ENCODE peak calls at places on chromosome 10, in seven cellular contexts. One of them, this sample, is unnamed.

GRCh38 chr10:70656489-70656888 is 15.8 kb upstream of the ADAMTS14 start:
- DNase-seq in T follicular helper cell: no peak
- DNase-seq in NCI-H1436: no peak
- DNase-seq in occipital lobe: no peak
- DNase-seq in HL-60: peak
- DNase-seq in lower lobe of right lung: no peak
- DNase-seq in lung microvascular endothelial cell: no peak
- DNase-seq in this sample: no peak

GRCh38 chr10:33126118-33126517 is 168.1 kb upstream of the ITGB1 start:
- DNase-seq in T follicular helper cell: no peak
- DNase-seq in NCI-H1436: no peak
- DNase-seq in occipital lobe: no peak
- DNase-seq in HL-60: no peak
- DNase-seq in lower lobe of right lung: no peak
- DNase-seq in lung microvascular endothelial cell: no peak
- DNase-seq in this sample: no peak

GRCh38 chr10:8088504-8088903 is 34.0 kb downstream of the GATA3 start:
- DNase-seq in T follicular helper cell: no peak
- DNase-seq in NCI-H1436: no peak
- DNase-seq in occipital lobe: no peak
- DNase-seq in HL-60: no peak
- DNase-seq in lower lobe of right lung: no peak
- DNase-seq in lung microvascular endothelial cell: no peak
- DNase-seq in this sample: no peak

GRCh38 chr10:14820010-14820774 is 17.6 kb downstream of the CDNF start:
- DNase-seq in T follicular helper cell: no peak
- DNase-seq in NCI-H1436: no peak
- DNase-seq in occipital lobe: no peak
- DNase-seq in HL-60: no peak
- DNase-seq in lower lobe of right lung: no peak
- DNase-seq in lung microvascular endothelial cell: peak
- DNase-seq in this sample: no peak

GRCh38 chr10:113326160-113327111 is 226.4 kb upstream of the HABP2 start:
- DNase-seq in T follicular helper cell: no peak
- DNase-seq in NCI-H1436: no peak
- DNase-seq in occipital lobe: no peak
- DNase-seq in HL-60: peak
- DNase-seq in lower lobe of right lung: no peak
- DNase-seq in lung microvascular endothelial cell: peak
- DNase-seq in this sample: peak

GRCh38 chr10:104316321-104317099 is 21.8 kb downstream of the ITPRIP start:
- DNase-seq in T follicular helper cell: no peak
- DNase-seq in NCI-H1436: no peak
- DNase-seq in occipital lobe: no peak
- DNase-seq in HL-60: no peak
- DNase-seq in lower lobe of right lung: no peak
- DNase-seq in lung microvascular endothelial cell: no peak
- DNase-seq in this sample: no peak

GRCh38 chr10:84256510-84257342 is 11.9 kb downstream of the RGR start:
- DNase-seq in T follicular helper cell: peak
- DNase-seq in NCI-H1436: no peak
- DNase-seq in occipital lobe: no peak
- DNase-seq in HL-60: peak
- DNase-seq in lower lobe of right lung: no peak
- DNase-seq in lung microvascular endothelial cell: peak
- DNase-seq in this sample: peak

GRCh38 chr10:61779950-61780659 is 117.4 kb downstream of the CABCOCO1 start:
- DNase-seq in T follicular helper cell: no peak
- DNase-seq in NCI-H1436: no peak
- DNase-seq in occipital lobe: no peak
- DNase-seq in HL-60: no peak
- DNase-seq in lower lobe of right lung: peak
- DNase-seq in lung microvascular endothelial cell: peak
- DNase-seq in this sample: no peak

GRCh38 chr10:78894841-78895195 is 173.9 kb upstream of the ZMIZ1 start:
- DNase-seq in T follicular helper cell: no peak
- DNase-seq in NCI-H1436: no peak
- DNase-seq in occipital lobe: no peak
- DNase-seq in HL-60: no peak
- DNase-seq in lower lobe of right lung: no peak
- DNase-seq in lung microvascular endothelial cell: no peak
- DNase-seq in this sample: no peak

GRCh38 chr10:25061711-25062455 is 45.5 kb downstream of the THNSL1 start:
- DNase-seq in T follicular helper cell: no peak
- DNase-seq in NCI-H1436: no peak
- DNase-seq in occipital lobe: no peak
- DNase-seq in HL-60: no peak
- DNase-seq in lower lobe of right lung: no peak
- DNase-seq in lung microvascular endothelial cell: peak
- DNase-seq in this sample: no peak

GRCh38 chr10:57849726-57850357 is 417.9 kb downstream of the IPMK start:
- DNase-seq in T follicular helper cell: no peak
- DNase-seq in NCI-H1436: no peak
- DNase-seq in occipital lobe: no peak
- DNase-seq in HL-60: no peak
- DNase-seq in lower lobe of right lung: no peak
- DNase-seq in lung microvascular endothelial cell: no peak
- DNase-seq in this sample: no peak

GRCh38 chr10:30818854-30819253 is 189.3 kb upstream of the LYZL2 start:
- DNase-seq in T follicular helper cell: no peak
- DNase-seq in NCI-H1436: no peak
- DNase-seq in occipital lobe: no peak
- DNase-seq in HL-60: no peak
- DNase-seq in lower lobe of right lung: no peak
- DNase-seq in lung microvascular endothelial cell: no peak
- DNase-seq in this sample: no peak

GRCh38 chr10:102612964-102613275 is 31.4 kb upstream of the TRIM8 start:
- DNase-seq in T follicular helper cell: peak
- DNase-seq in NCI-H1436: no peak
- DNase-seq in occipital lobe: no peak
- DNase-seq in HL-60: no peak
- DNase-seq in lower lobe of right lung: peak
- DNase-seq in lung microvascular endothelial cell: no peak
- DNase-seq in this sample: no peak

GRCh38 chr10:96972264-96972663 is 140.2 kb downstream of the LCOR start:
- DNase-seq in T follicular helper cell: no peak
- DNase-seq in NCI-H1436: no peak
- DNase-seq in occipital lobe: no peak
- DNase-seq in HL-60: no peak
- DNase-seq in lower lobe of right lung: no peak
- DNase-seq in lung microvascular endothelial cell: no peak
- DNase-seq in this sample: no peak

GRCh38 chr10:130686680-130687300 is 550.6 kb downstream of the GLRX3 start:
- DNase-seq in T follicular helper cell: no peak
- DNase-seq in NCI-H1436: peak
- DNase-seq in occipital lobe: no peak
- DNase-seq in HL-60: no peak
- DNase-seq in lower lobe of right lung: no peak
- DNase-seq in lung microvascular endothelial cell: no peak
- DNase-seq in this sample: peak

GRCh38 chr10:86963341-86963919 is 4.9 kb upstream of the ADIRF start:
- DNase-seq in T follicular helper cell: no peak
- DNase-seq in NCI-H1436: no peak
- DNase-seq in occipital lobe: no peak
- DNase-seq in HL-60: no peak
- DNase-seq in lower lobe of right lung: no peak
- DNase-seq in lung microvascular endothelial cell: no peak
- DNase-seq in this sample: no peak

GRCh38 chr10:70490142-70490541 is 11.6 kb downstream of the PALD1 start:
- DNase-seq in T follicular helper cell: no peak
- DNase-seq in NCI-H1436: no peak
- DNase-seq in occipital lobe: no peak
- DNase-seq in HL-60: no peak
- DNase-seq in lower lobe of right lung: no peak
- DNase-seq in lung microvascular endothelial cell: no peak
- DNase-seq in this sample: no peak

GRCh38 chr10:93346712-93347111 is 135.4 kb downstream of the MYOF start:
- DNase-seq in T follicular helper cell: no peak
- DNase-seq in NCI-H1436: no peak
- DNase-seq in occipital lobe: no peak
- DNase-seq in HL-60: peak
- DNase-seq in lower lobe of right lung: no peak
- DNase-seq in lung microvascular endothelial cell: peak
- DNase-seq in this sample: no peak

GRCh38 chr10:16891375-16892313 is 74.4 kb upstream of the RSU1 start:
- DNase-seq in T follicular helper cell: peak
- DNase-seq in NCI-H1436: no peak
- DNase-seq in occipital lobe: no peak
- DNase-seq in HL-60: peak
- DNase-seq in lower lobe of right lung: peak
- DNase-seq in lung microvascular endothelial cell: peak
- DNase-seq in this sample: peak

GRCh38 chr10:57955076-57955475 is 312.6 kb downstream of the IPMK start:
- DNase-seq in T follicular helper cell: no peak
- DNase-seq in NCI-H1436: no peak
- DNase-seq in occipital lobe: no peak
- DNase-seq in HL-60: no peak
- DNase-seq in lower lobe of right lung: no peak
- DNase-seq in lung microvascular endothelial cell: no peak
- DNase-seq in this sample: no peak

GRCh38 chr10:26799342-26799741 is 61.4 kb downstream of the ABI1 start:
- DNase-seq in T follicular helper cell: no peak
- DNase-seq in NCI-H1436: no peak
- DNase-seq in occipital lobe: no peak
- DNase-seq in HL-60: no peak
- DNase-seq in lower lobe of right lung: no peak
- DNase-seq in lung microvascular endothelial cell: peak
- DNase-seq in this sample: peak

GRCh38 chr10:90602815-90603600 is 254.8 kb downstream of the HTR7 start:
- DNase-seq in T follicular helper cell: no peak
- DNase-seq in NCI-H1436: no peak
- DNase-seq in occipital lobe: no peak
- DNase-seq in HL-60: no peak
- DNase-seq in lower lobe of right lung: no peak
- DNase-seq in lung microvascular endothelial cell: peak
- DNase-seq in this sample: no peak

GRCh38 chr10:132375795-132376297 is 21.2 kb upstream of the PWWP2B start:
- DNase-seq in T follicular helper cell: no peak
- DNase-seq in NCI-H1436: no peak
- DNase-seq in occipital lobe: no peak
- DNase-seq in HL-60: no peak
- DNase-seq in lower lobe of right lung: no peak
- DNase-seq in lung microvascular endothelial cell: no peak
- DNase-seq in this sample: no peak

GRCh38 chr10:118870467-118871243 is 115.9 kb upstream of the CACUL1 start:
- DNase-seq in T follicular helper cell: no peak
- DNase-seq in NCI-H1436: no peak
- DNase-seq in occipital lobe: peak
- DNase-seq in HL-60: peak
- DNase-seq in lower lobe of right lung: no peak
- DNase-seq in lung microvascular endothelial cell: peak
- DNase-seq in this sample: no peak

GRCh38 chr10:103278862-103279298 is 1.9 kb downstream of the INA start:
- DNase-seq in T follicular helper cell: peak
- DNase-seq in NCI-H1436: no peak
- DNase-seq in occipital lobe: no peak
- DNase-seq in HL-60: peak
- DNase-seq in lower lobe of right lung: peak
- DNase-seq in lung microvascular endothelial cell: peak
- DNase-seq in this sample: peak

GRCh38 chr10:97931041-97931440 is 81.4 kb downstream of the GOLGA7B start:
- DNase-seq in T follicular helper cell: no peak
- DNase-seq in NCI-H1436: no peak
- DNase-seq in occipital lobe: no peak
- DNase-seq in HL-60: no peak
- DNase-seq in lower lobe of right lung: no peak
- DNase-seq in lung microvascular endothelial cell: peak
- DNase-seq in this sample: no peak

GRCh38 chr10:16491933-16492332 is 29.7 kb downstream of the C1QL3 start:
- DNase-seq in T follicular helper cell: no peak
- DNase-seq in NCI-H1436: peak
- DNase-seq in occipital lobe: no peak
- DNase-seq in HL-60: no peak
- DNase-seq in lower lobe of right lung: no peak
- DNase-seq in lung microvascular endothelial cell: no peak
- DNase-seq in this sample: no peak

GRCh38 chr10:42866115-42866995 is 83.8 kb downstream of the BMS1 start:
- DNase-seq in T follicular helper cell: no peak
- DNase-seq in NCI-H1436: peak
- DNase-seq in occipital lobe: peak
- DNase-seq in HL-60: peak
- DNase-seq in lower lobe of right lung: peak
- DNase-seq in lung microvascular endothelial cell: peak
- DNase-seq in this sample: peak

GRCh38 chr10:116886772-116887171 is 37.5 kb downstream of the ENO4 start:
- DNase-seq in T follicular helper cell: no peak
- DNase-seq in NCI-H1436: no peak
- DNase-seq in occipital lobe: no peak
- DNase-seq in HL-60: no peak
- DNase-seq in lower lobe of right lung: no peak
- DNase-seq in lung microvascular endothelial cell: no peak
- DNase-seq in this sample: no peak

GRCh38 chr10:121753726-121754476 is 155.7 kb upstream of the FGFR2 start:
- DNase-seq in T follicular helper cell: no peak
- DNase-seq in NCI-H1436: no peak
- DNase-seq in occipital lobe: no peak
- DNase-seq in HL-60: no peak
- DNase-seq in lower lobe of right lung: no peak
- DNase-seq in lung microvascular endothelial cell: no peak
- DNase-seq in this sample: no peak

GRCh38 chr10:106500041-106500440 is 664.5 kb downstream of the SORCS1 start:
- DNase-seq in T follicular helper cell: no peak
- DNase-seq in NCI-H1436: no peak
- DNase-seq in occipital lobe: no peak
- DNase-seq in HL-60: no peak
- DNase-seq in lower lobe of right lung: no peak
- DNase-seq in lung microvascular endothelial cell: no peak
- DNase-seq in this sample: no peak

GRCh38 chr10:43202657-43203490 is 64.0 kb downstream of the RASGEF1A start:
- DNase-seq in T follicular helper cell: peak
- DNase-seq in NCI-H1436: no peak
- DNase-seq in occipital lobe: no peak
- DNase-seq in HL-60: no peak
- DNase-seq in lower lobe of right lung: peak
- DNase-seq in lung microvascular endothelial cell: peak
- DNase-seq in this sample: peak

This sample was measured in body of pancreas.